ENCODE peak calls at places on chromosomes 11 and 22, in nine cellular contexts. One of them, this sample, is unnamed.

GRCh38 chr11:26930518-26931247 is 63.2 kb upstream of the FIBIN start:
- DNase-seq in choroid plexus epithelial cell: peak
- DNase-seq in DND-41: no peak
- DNase-seq in left lung: no peak
- DNase-seq in K562: no peak
- DNase-seq in right lobe of liver: no peak
- DNase-seq in stomach: no peak
- DNase-seq in cardiac fibroblast: no peak
- DNase-seq in heart right ventricle: no peak
- DNase-seq in this sample: no peak

GRCh38 chr11:118338637-118339061 is 3.9 kb downstream of the CD3D start:
- DNase-seq in right lobe of liver: no peak
- DNase-seq in choroid plexus epithelial cell: peak
- DNase-seq in DND-41: peak
- DNase-seq in left lung: no peak
- DNase-seq in heart right ventricle: no peak
- DNase-seq in cardiac fibroblast: peak
- DNase-seq in stomach: peak
- DNase-seq in K562: peak
- DNase-seq in this sample: no peak

GRCh38 chr11:57614234-57614772 is 16.8 kb downstream of the SERPING1 start:
- DNase-seq in left lung: no peak
- DNase-seq in right lobe of liver: no peak
- DNase-seq in stomach: no peak
- DNase-seq in heart right ventricle: no peak
- DNase-seq in choroid plexus epithelial cell: no peak
- DNase-seq in cardiac fibroblast: no peak
- DNase-seq in DND-41: no peak
- DNase-seq in K562: no peak
- DNase-seq in this sample: no peak

GRCh38 chr22:20268350-20269012 is 363 bp upstream of the RTN4R start:
- DNase-seq in cardiac fibroblast: peak
- DNase-seq in stomach: peak
- DNase-seq in heart right ventricle: peak
- DNase-seq in K562: peak
- DNase-seq in choroid plexus epithelial cell: peak
- DNase-seq in right lobe of liver: peak
- DNase-seq in DND-41: peak
- DNase-seq in left lung: peak
- DNase-seq in this sample: no peak

GRCh38 chr11:111631666-111632039 is 29.4 kb downstream of the SIK2 start:
- DNase-seq in choroid plexus epithelial cell: peak
- DNase-seq in cardiac fibroblast: peak
- DNase-seq in heart right ventricle: no peak
- DNase-seq in right lobe of liver: no peak
- DNase-seq in left lung: no peak
- DNase-seq in stomach: no peak
- DNase-seq in DND-41: no peak
- DNase-seq in K562: no peak
- DNase-seq in this sample: no peak

GRCh38 chr11:123509737-123510578 is 79.9 kb downstream of the GRAMD1B start:
- DNase-seq in right lobe of liver: no peak
- DNase-seq in K562: no peak
- DNase-seq in DND-41: no peak
- DNase-seq in choroid plexus epithelial cell: peak
- DNase-seq in left lung: no peak
- DNase-seq in heart right ventricle: no peak
- DNase-seq in stomach: no peak
- DNase-seq in cardiac fibroblast: peak
- DNase-seq in this sample: no peak

GRCh38 chr11:126791991-126792390 is 208.6 kb downstream of the KIRREL3 start:
- DNase-seq in stomach: no peak
- DNase-seq in heart right ventricle: no peak
- DNase-seq in K562: no peak
- DNase-seq in left lung: no peak
- DNase-seq in DND-41: no peak
- DNase-seq in cardiac fibroblast: no peak
- DNase-seq in right lobe of liver: no peak
- DNase-seq in choroid plexus epithelial cell: no peak
- DNase-seq in this sample: no peak

GRCh38 chr11:60310407-60310998 is 16.6 kb upstream of the MS4A6E start:
- DNase-seq in choroid plexus epithelial cell: no peak
- DNase-seq in DND-41: no peak
- DNase-seq in heart right ventricle: peak
- DNase-seq in stomach: no peak
- DNase-seq in left lung: no peak
- DNase-seq in K562: no peak
- DNase-seq in cardiac fibroblast: no peak
- DNase-seq in right lobe of liver: no peak
- DNase-seq in this sample: no peak

GRCh38 chr11:113773092-113773415 is 438 bp downstream of the ZW10 start:
- DNase-seq in choroid plexus epithelial cell: peak
- DNase-seq in DND-41: no peak
- DNase-seq in K562: peak
- DNase-seq in cardiac fibroblast: peak
- DNase-seq in heart right ventricle: no peak
- DNase-seq in right lobe of liver: no peak
- DNase-seq in stomach: peak
- DNase-seq in left lung: no peak
- DNase-seq in this sample: no peak

GRCh38 chr11:120622189-120622912 is 110.8 kb downstream of the GRIK4 start:
- DNase-seq in choroid plexus epithelial cell: no peak
- DNase-seq in right lobe of liver: no peak
- DNase-seq in stomach: no peak
- DNase-seq in heart right ventricle: no peak
- DNase-seq in DND-41: no peak
- DNase-seq in left lung: no peak
- DNase-seq in cardiac fibroblast: no peak
- DNase-seq in K562: peak
- DNase-seq in this sample: no peak

GRCh38 chr11:3929689-3930088 is 74.2 kb downstream of the STIM1 start:
- DNase-seq in left lung: no peak
- DNase-seq in stomach: no peak
- DNase-seq in right lobe of liver: no peak
- DNase-seq in K562: no peak
- DNase-seq in heart right ventricle: peak
- DNase-seq in DND-41: no peak
- DNase-seq in cardiac fibroblast: no peak
- DNase-seq in choroid plexus epithelial cell: peak
- DNase-seq in this sample: no peak

GRCh38 chr22:32326647-32327046 is 31.0 kb upstream of the RFPL3 start:
- DNase-seq in DND-41: no peak
- DNase-seq in left lung: peak
- DNase-seq in K562: no peak
- DNase-seq in stomach: peak
- DNase-seq in heart right ventricle: no peak
- DNase-seq in right lobe of liver: no peak
- DNase-seq in cardiac fibroblast: no peak
- DNase-seq in choroid plexus epithelial cell: no peak
- DNase-seq in this sample: no peak

GRCh38 chr11:1122356-1123002 is 35.3 kb upstream of the MUC5AC start:
- DNase-seq in K562: no peak
- DNase-seq in left lung: peak
- DNase-seq in choroid plexus epithelial cell: no peak
- DNase-seq in stomach: peak
- DNase-seq in heart right ventricle: no peak
- DNase-seq in right lobe of liver: no peak
- DNase-seq in cardiac fibroblast: no peak
- DNase-seq in DND-41: no peak
- DNase-seq in this sample: no peak

GRCh38 chr22:50009765-50010675 is 2.5 kb downstream of the IL17REL start:
- DNase-seq in right lobe of liver: no peak
- DNase-seq in stomach: no peak
- DNase-seq in choroid plexus epithelial cell: no peak
- DNase-seq in cardiac fibroblast: no peak
- DNase-seq in K562: no peak
- DNase-seq in heart right ventricle: no peak
- DNase-seq in left lung: peak
- DNase-seq in DND-41: no peak
- DNase-seq in this sample: no peak

GRCh38 chr11:103928040-103928555 is 108.3 kb upstream of the DDI1 start:
- DNase-seq in right lobe of liver: no peak
- DNase-seq in left lung: no peak
- DNase-seq in cardiac fibroblast: no peak
- DNase-seq in heart right ventricle: no peak
- DNase-seq in choroid plexus epithelial cell: peak
- DNase-seq in DND-41: no peak
- DNase-seq in K562: no peak
- DNase-seq in stomach: no peak
- DNase-seq in this sample: no peak

GRCh38 chr11:108916935-108917334 is 252.1 kb downstream of the DDX10 start:
- DNase-seq in stomach: no peak
- DNase-seq in choroid plexus epithelial cell: no peak
- DNase-seq in right lobe of liver: no peak
- DNase-seq in DND-41: no peak
- DNase-seq in heart right ventricle: no peak
- DNase-seq in left lung: no peak
- DNase-seq in cardiac fibroblast: no peak
- DNase-seq in K562: no peak
- DNase-seq in this sample: no peak

GRCh38 chr11:47213985-47214564 is 699 bp upstream of the DDB2 start:
- DNase-seq in cardiac fibroblast: peak
- DNase-seq in right lobe of liver: peak
- DNase-seq in stomach: peak
- DNase-seq in heart right ventricle: peak
- DNase-seq in DND-41: peak
- DNase-seq in left lung: peak
- DNase-seq in choroid plexus epithelial cell: peak
- DNase-seq in K562: no peak
- DNase-seq in this sample: peak

GRCh38 chr11:47215366-47215925 is 672 bp downstream of the DDB2 start:
- DNase-seq in choroid plexus epithelial cell: no peak
- DNase-seq in cardiac fibroblast: no peak
- DNase-seq in K562: no peak
- DNase-seq in left lung: no peak
- DNase-seq in DND-41: no peak
- DNase-seq in right lobe of liver: no peak
- DNase-seq in stomach: no peak
- DNase-seq in heart right ventricle: no peak
- DNase-seq in this sample: no peak

GRCh38 chr11:47220401-47220821 is 5.6 kb downstream of the DDB2 start:
- DNase-seq in cardiac fibroblast: peak
- DNase-seq in stomach: no peak
- DNase-seq in left lung: no peak
- DNase-seq in right lobe of liver: no peak
- DNase-seq in choroid plexus epithelial cell: peak
- DNase-seq in heart right ventricle: no peak
- DNase-seq in DND-41: no peak
- DNase-seq in K562: no peak
- DNase-seq in this sample: no peak

GRCh38 chr11:47212938-47213337 is 1.8 kb upstream of the DDB2 start:
- DNase-seq in choroid plexus epithelial cell: no peak
- DNase-seq in right lobe of liver: no peak
- DNase-seq in cardiac fibroblast: no peak
- DNase-seq in heart right ventricle: no peak
- DNase-seq in DND-41: no peak
- DNase-seq in stomach: peak
- DNase-seq in left lung: no peak
- DNase-seq in K562: no peak
- DNase-seq in this sample: no peak

GRCh38 chr11:47216141-47216798 is 1.5 kb downstream of the DDB2 start:
- DNase-seq in DND-41: peak
- DNase-seq in choroid plexus epithelial cell: peak
- DNase-seq in K562: no peak
- DNase-seq in stomach: peak
- DNase-seq in cardiac fibroblast: peak
- DNase-seq in heart right ventricle: peak
- DNase-seq in left lung: no peak
- DNase-seq in right lobe of liver: no peak
- DNase-seq in this sample: peak
- TF ChIP-seq CTCF in DND-41: peak
- TF ChIP-seq CTCF in choroid plexus epithelial cell: peak
- TF ChIP-seq CTCF in K562: no peak
- TF ChIP-seq CTCF in stomach: no peak
- TF ChIP-seq CTCF in cardiac fibroblast: no peak
- TF ChIP-seq CTCF in heart right ventricle: no peak
- TF ChIP-seq CTCF in left lung: no peak
- TF ChIP-seq CTCF in right lobe of liver: peak
- TF ChIP-seq CTCF in this sample: no peak

GRCh38 chr11:15258433-15259350 is 144.0 kb downstream of the INSC start:
- DNase-seq in DND-41: no peak
- DNase-seq in stomach: no peak
- DNase-seq in K562: no peak
- DNase-seq in heart right ventricle: no peak
- DNase-seq in right lobe of liver: no peak
- DNase-seq in left lung: no peak
- DNase-seq in cardiac fibroblast: peak
- DNase-seq in choroid plexus epithelial cell: peak
- DNase-seq in this sample: no peak
- TF ChIP-seq CTCF in DND-41: no peak
- TF ChIP-seq CTCF in stomach: no peak
- TF ChIP-seq CTCF in K562: no peak
- TF ChIP-seq CTCF in heart right ventricle: peak
- TF ChIP-seq CTCF in right lobe of liver: peak
- TF ChIP-seq CTCF in left lung: no peak
- TF ChIP-seq CTCF in cardiac fibroblast: no peak
- TF ChIP-seq CTCF in choroid plexus epithelial cell: peak
- TF ChIP-seq CTCF in this sample: peak

DNA sequence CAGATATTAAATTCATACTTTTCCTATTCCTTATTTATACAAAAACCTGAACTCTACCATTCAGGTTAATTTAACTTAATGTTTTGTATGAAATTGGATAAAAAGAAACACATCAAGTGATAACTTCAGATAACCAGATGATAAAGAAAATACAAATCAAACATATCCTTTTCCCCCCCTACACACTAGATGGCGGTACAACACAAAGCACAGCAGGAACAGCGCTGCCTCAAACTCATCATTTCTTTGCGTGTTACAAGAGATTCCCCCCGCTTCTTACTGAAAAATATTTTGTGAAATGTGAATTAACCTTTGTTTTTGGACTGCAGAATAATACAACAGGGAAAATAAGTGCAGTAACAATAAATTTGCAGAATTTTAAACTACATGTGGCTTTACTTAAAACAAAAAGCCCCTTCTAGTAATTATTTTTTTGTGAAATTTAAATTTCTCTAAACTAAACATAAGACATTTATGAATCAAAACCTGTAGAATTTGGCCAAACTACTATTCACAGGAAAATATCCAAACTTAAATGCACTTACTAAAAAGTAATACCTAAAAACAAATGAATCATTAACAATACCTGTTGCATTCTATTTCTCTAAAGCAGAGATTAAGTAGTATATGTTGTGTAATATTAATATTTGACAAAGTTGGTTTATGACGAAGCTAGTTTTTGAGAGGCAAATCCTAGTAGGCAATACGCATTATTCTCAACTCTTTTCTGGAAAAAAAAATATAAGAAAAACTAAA is 74.4 kb downstream of the ARHGAP32 start:
- DNase-seq in cardiac fibroblast: peak
- DNase-seq in K562: peak
- DNase-seq in choroid plexus epithelial cell: peak
- DNase-seq in stomach: peak
- DNase-seq in right lobe of liver: no peak
- DNase-seq in heart right ventricle: peak
- DNase-seq in DND-41: peak
- DNase-seq in left lung: no peak
- DNase-seq in this sample: no peak
- TF ChIP-seq CTCF in cardiac fibroblast: peak
- TF ChIP-seq CTCF in K562: peak
- TF ChIP-seq CTCF in choroid plexus epithelial cell: peak
- TF ChIP-seq CTCF in stomach: peak
- TF ChIP-seq CTCF in right lobe of liver: peak
- TF ChIP-seq CTCF in heart right ventricle: peak
- TF ChIP-seq CTCF in DND-41: peak
- TF ChIP-seq CTCF in left lung: peak
- TF ChIP-seq CTCF in this sample: peak

GRCh38 chr11:64000740-64001514 is 14.7 kb downstream of the OTUB1 start:
- DNase-seq in right lobe of liver: no peak
- DNase-seq in choroid plexus epithelial cell: no peak
- DNase-seq in DND-41: no peak
- DNase-seq in heart right ventricle: no peak
- DNase-seq in stomach: no peak
- DNase-seq in left lung: no peak
- DNase-seq in cardiac fibroblast: no peak
- DNase-seq in K562: no peak
- DNase-seq in this sample: no peak
- TF ChIP-seq CTCF in right lobe of liver: no peak
- TF ChIP-seq CTCF in choroid plexus epithelial cell: no peak
- TF ChIP-seq CTCF in DND-41: no peak
- TF ChIP-seq CTCF in heart right ventricle: no peak
- TF ChIP-seq CTCF in stomach: no peak
- TF ChIP-seq CTCF in left lung: no peak
- TF ChIP-seq CTCF in cardiac fibroblast: no peak
- TF ChIP-seq CTCF in K562: no peak
- TF ChIP-seq CTCF in this sample: peak